ENCODE peak calls at places on chromosomes 1 and 21, in ten cellular contexts. K is stimulated activated CD4-positive, alpha-beta T cell treated with anti-CD3 and anti-CD28 coated beads, Interleukin-12 subunit alpha, Interleukin-12 subunit beta, amount 100 ng/mL, for 4 hours; M is activated T-cell treated with anti-CD3 and anti-CD28 coated beads, Interleukin-2, amount 50 U/mL, for 1 hour; W is psoas muscle; J is HL-60; T is mucosa of descending colon; V is activated T-helper 1 cell treated with anti-CD3 and anti-CD28 coated beads, Interleukin-2, amount 50 U/mL, for 16 hours; U is NCI-H1436; S is left ventricle myocardium superior; N is neuronal stem cell. B is an unnamed sample.

GRCh38 chr1:64645742-64646141 is 99.1 kb upstream of the RAVER2 start:
- DNase-seq in K (no peak), M (no peak), W (no peak), J (no peak), T (no peak), V (no peak), U (no peak), S (no peak), N (no peak), B (no peak)

GRCh38 chr21:44817914-44818635 is at the start of gene SUMO3:
- DNase-seq in K (peak), M (peak), W (peak), J (peak), T (peak), V (peak), U (peak), S (peak), N (peak), B (peak)

GRCh38 chr1:115182012-115182715 is 92.9 kb upstream of the TSPAN2 start:
- DNase-seq in K (no peak), M (no peak), W (no peak), J (no peak), T (no peak), V (no peak), U (no peak), S (no peak), N (no peak), B (no peak)

GRCh38 chr1:163066686-163067085 is 2.5 kb upstream of the RGS4 start:
- DNase-seq in K (no peak), M (no peak), W (no peak), J (no peak), T (no peak), V (no peak), U (no peak), S (no peak), N (no peak), B (no peak)

GRCh38 chr1:204031098-204031710 is 41.7 kb upstream of the SOX13 start:
- DNase-seq in K (no peak), M (no peak), W (no peak), J (no peak), T (no peak), V (no peak), U (no peak), S (no peak), N (no peak), B (no peak)

GRCh38 chr1:20494609-20495311 is 8.8 kb upstream of the CAMK2N1 start:
- DNase-seq in K (no peak), M (no peak), W (no peak), J (no peak), T (no peak), V (no peak), U (no peak), S (no peak), N (no peak), B (no peak)

GRCh38 chr1:62530516-62531154 is 66.7 kb upstream of the ANGPTL3 start:
- DNase-seq in K (no peak), M (no peak), W (no peak), J (no peak), T (peak), V (no peak), U (no peak), S (peak), N (peak), B (peak)

GRCh38 chr1:185666582-185666981 is 67.6 kb upstream of the HMCN1 start:
- DNase-seq in K (no peak), M (no peak), W (no peak), J (no peak), T (no peak), V (no peak), U (no peak), S (no peak), N (no peak), B (no peak)

GRCh38 chr1:116330342-116330652 is 42.7 kb upstream of the ATP1A1 start:
- DNase-seq in K (no peak), M (no peak), W (no peak), J (no peak), T (no peak), V (no peak), U (no peak), S (no peak), N (no peak), B (no peak)

GRCh38 chr1:229434005-229434640 is at the start of gene ACTA1:
- DNase-seq in K (no peak), M (no peak), W (peak), J (no peak), T (no peak), V (no peak), U (no peak), S (peak), N (no peak), B (no peak)

GRCh38 chr1:69475021-69475420 is 92.7 kb upstream of the LRRC7 start:
- DNase-seq in K (no peak), M (no peak), W (no peak), J (no peak), T (no peak), V (no peak), U (no peak), S (no peak), N (no peak), B (no peak)

GRCh38 chr1:3336641-3337621 is 117.5 kb upstream of the ARHGEF16 start:
- DNase-seq in K (no peak), M (no peak), W (no peak), J (no peak), T (no peak), V (no peak), U (no peak), S (no peak), N (no peak), B (no peak)

GRCh38 chr1:19066248-19066873 is 109.9 kb upstream of the IFFO2 start:
- DNase-seq in K (no peak), M (no peak), W (no peak), J (no peak), T (no peak), V (no peak), U (no peak), S (no peak), N (no peak), B (no peak)

GRCh38 chr1:39205102-39205780 is 746 bp downstream of the MACF1 start:
- DNase-seq in K (peak), M (peak), W (peak), J (peak), T (no peak), V (no peak), U (no peak), S (no peak), N (no peak), B (peak)

GRCh38 chr1:168917309-168917708 is 188.3 kb upstream of the DPT start:
- DNase-seq in K (no peak), M (no peak), W (no peak), J (no peak), T (no peak), V (no peak), U (no peak), S (no peak), N (no peak), B (no peak)

GRCh38 chr1:7570311-7570710 is 200.8 kb upstream of the VAMP3 start:
- DNase-seq in K (no peak), M (no peak), W (peak), J (no peak), T (peak), V (no peak), U (no peak), S (no peak), N (no peak), B (no peak)

GRCh38 chr1:1044455-1044854 is 24.5 kb downstream of the AGRN start:
- DNase-seq in K (no peak), M (no peak), W (no peak), J (no peak), T (no peak), V (no peak), U (no peak), S (no peak), N (no peak), B (no peak)

GRCh38 chr1:34163792-34164509 is 1.1 kb downstream of the CSMD2 start:
- DNase-seq in K (no peak), M (no peak), W (peak), J (no peak), T (no peak), V (no peak), U (no peak), S (no peak), N (peak), B (peak)

GRCh38 chr1:47207811-47208373 is 18.1 kb upstream of the PDZK1IP1 start:
- DNase-seq in K (no peak), M (no peak), W (no peak), J (no peak), T (no peak), V (no peak), U (no peak), S (no peak), N (no peak), B (no peak)

GRCh38 chr1:63873751-63874150 is 99.9 kb downstream of the ROR1 start:
- DNase-seq in K (no peak), M (no peak), W (no peak), J (no peak), T (no peak), V (no peak), U (no peak), S (no peak), N (no peak), B (no peak)

GRCh38 chr1:27503961-27504587 is 14.1 kb upstream of the WASF2 start:
- DNase-seq in K (no peak), M (no peak), W (peak), J (no peak), T (peak), V (no peak), U (no peak), S (no peak), N (no peak), B (no peak)

GRCh38 chr1:232634086-232634485 is 4.2 kb upstream of the SIPA1L2 start:
- DNase-seq in K (no peak), M (no peak), W (peak), J (peak), T (peak), V (no peak), U (no peak), S (peak), N (no peak), B (peak)

GRCh38 chr1:44832068-44832700 is 10.9 kb downstream of the PTCH2 start:
- DNase-seq in K (no peak), M (no peak), W (peak), J (no peak), T (no peak), V (no peak), U (no peak), S (no peak), N (no peak), B (peak)

GRCh38 chr1:20618550-20618949 is 14.7 kb upstream of the PINK1 start:
- DNase-seq in K (no peak), M (no peak), W (no peak), J (no peak), T (no peak), V (no peak), U (no peak), S (no peak), N (no peak), B (no peak)

GRCh38 chr1:172977296-172978027 is 73.3 kb downstream of the TNFSF18 start:
- DNase-seq in K (no peak), M (no peak), W (no peak), J (no peak), T (no peak), V (no peak), U (no peak), S (no peak), N (no peak), B (no peak)

GRCh38 chr1:26275580-26276431 is 4.1 kb upstream of the SH3BGRL3 start:
- DNase-seq in K (peak), M (peak), W (peak), J (peak), T (peak), V (peak), U (peak), S (peak), N (peak), B (peak)

GRCh38 chr1:88061106-88061829 is 622.8 kb upstream of the PKN2 start:
- DNase-seq in K (no peak), M (no peak), W (peak), J (peak), T (peak), V (no peak), U (peak), S (peak), N (peak), B (peak)

GRCh38 chr1:247360116-247360898 is 28.6 kb upstream of the ZNF496 start:
- DNase-seq in K (no peak), M (no peak), W (no peak), J (peak), T (no peak), V (no peak), U (no peak), S (no peak), N (no peak), B (peak)

GRCh38 chr1:42777860-42778259 is 6.9 kb upstream of the TMEM269 start:
- DNase-seq in K (no peak), M (no peak), W (no peak), J (peak), T (no peak), V (no peak), U (no peak), S (no peak), N (peak), B (peak)

GRCh38 chr21:43196789-43197188 is 28.0 kb downstream of the CRYAA start:
- DNase-seq in K (no peak), M (no peak), W (peak), J (no peak), T (peak), V (no peak), U (no peak), S (peak), N (no peak), B (peak)

GRCh38 chr1:201721131-201722049 is 107.6 kb upstream of the IPO9 start:
- DNase-seq in K (no peak), M (no peak), W (no peak), J (no peak), T (no peak), V (no peak), U (no peak), S (no peak), N (no peak), B (no peak)

GRCh38 chr1:56397811-56398231 is 181.5 kb downstream of the PLPP3 start:
- DNase-seq in K (no peak), M (no peak), W (no peak), J (no peak), T (no peak), V (no peak), U (no peak), S (no peak), N (no peak), B (no peak)

GRCh38 chr1:227766015-227766634 is 30.9 kb downstream of the SNAP47 start:
- DNase-seq in K (peak), M (peak), W (no peak), J (peak), T (peak), V (peak), U (peak), S (peak), N (no peak), B (no peak)

GRCh38 chr1:94258873-94259331 is 21.5 kb upstream of the ARHGAP29 start:
- DNase-seq in K (no peak), M (no peak), W (peak), J (no peak), T (no peak), V (no peak), U (no peak), S (no peak), N (no peak), B (no peak)